ENCODE peak calls at places on chromosomes 12 and 14, in four cellular contexts. P is fibroblast of pulmonary artery, O is sigmoid colon, S is GM18507. Z is an unnamed sample.

GRCh38 chr12:2076728-2077127 is 23.9 kb downstream of the CACNA1C start:
- DNase-seq in P (no peak), O (peak), S (no peak), Z (no peak)

GRCh38 chr12:98227162-98227561 is 288.2 kb upstream of the TMPO start:
- DNase-seq in S (no peak), O (no peak), P (peak), Z (no peak)

GRCh38 chr14:21136024-21136423 is 19.8 kb downstream of the OR5AU1 start:
- DNase-seq in S (peak), O (no peak), P (peak), Z (no peak)

GRCh38 chr12:55072093-55072492 is 52.3 kb downstream of the NEUROD4 start:
- DNase-seq in P (peak), S (no peak), O (no peak), Z (peak)

GRCh38 chr12:62697893-62698292 is 231.3 kb downstream of the MON2 start:
- DNase-seq in O (no peak), S (no peak), P (peak), Z (no peak)

GRCh38 chr14:59595071-59595470 is 18.5 kb upstream of the CCDC175 start:
- DNase-seq in S (no peak), P (no peak), O (no peak), Z (no peak)

GRCh38 chr14:77076118-77076631 is 21.9 kb upstream of the CIPC start:
- DNase-seq in O (peak), P (peak), S (no peak), Z (no peak)

GRCh38 chr14:37168721-37169120 is 3.7 kb downstream of the SLC25A21 start:
- DNase-seq in O (no peak), P (no peak), S (no peak), Z (no peak)

GRCh38 chr14:83975435-83976222 is 1554.3 kb upstream of the FLRT2 start:
- DNase-seq in O (peak), S (no peak), P (peak), Z (no peak)

GRCh38 chr14:28769358-28769757 is 2.8 kb downstream of the FOXG1 start:
- DNase-seq in S (no peak), P (no peak), O (no peak), Z (no peak)

GRCh38 chr12:80374615-80375014 is 69.4 kb upstream of the PTPRQ start:
- DNase-seq in O (no peak), P (no peak), S (no peak), Z (no peak)

GRCh38 chr14:91288876-91289275 is 44.4 kb upstream of the GPR68 start:
- DNase-seq in S (no peak), O (no peak), P (no peak), Z (no peak)

GRCh38 chr14:61343471-61343870 is 22.1 kb downstream of the PRKCH start:
- DNase-seq in O (no peak), P (peak), S (no peak), Z (no peak)

GRCh38 chr12:51473947-51474346 is 49.3 kb downstream of the SLC4A8 start:
- DNase-seq in O (no peak), S (no peak), P (no peak), Z (no peak)

GRCh38 chr12:120994589-120995337 is 16.4 kb downstream of the HNF1A start:
- DNase-seq in O (no peak), P (no peak), S (no peak), Z (no peak)

Z was measured in NCI-H1417.